ENCODE peak calls at places on chromosomes 2 and 18, in five cellular contexts. N, I, F, U and M are unnamed samples.

GRCh38 chr18:9619545-9619944 is 5.2 kb upstream of the PPP4R1 start:
- DNase-seq in N (peak; percentile 83), I (no peak), F (peak; percentile 75), U (no peak), M (peak; percentile 85)

GRCh38 chr18:48410095-48410920 is 1.1 kb upstream of the ZBTB7C start:
- DNase-seq in N (peak; percentile 85), I (peak; percentile 84), F (peak; percentile 80), U (peak; percentile 56), M (peak; percentile 86)

GRCh38 chr2:203532957-203533695 is 2.0 kb downstream of the RAPH1 start:
- DNase-seq in N (peak; percentile 36), I (no peak), F (peak; percentile 74), U (no peak), M (peak; percentile 62)

GRCh38 chr2:207135340-207135739 is 30.4 kb downstream of the KLF7 start:
- DNase-seq in N (peak; percentile 84), I (no peak), F (peak; percentile 66), U (no peak), M (peak; percentile 71)

GRCh38 chr2:172282944-172283343 is 144.4 kb upstream of the ITGA6 start:
- DNase-seq in N (peak; percentile 73), I (no peak), F (peak; percentile 72), U (peak; percentile 60), M (peak; percentile 98)

GRCh38 chr2:181685150-181685688 is 4.9 kb upstream of the NEUROD1 start:
- DNase-seq in N (no peak), I (no peak), F (peak; percentile 30), U (no peak), M (peak; percentile 47)

GRCh38 chr2:95274291-95275150 is at the start of gene PROM2:
- DNase-seq in N (no peak), I (no peak), F (no peak), U (no peak), M (no peak)

GRCh38 chr2:180715044-180715443 is 265.4 kb upstream of the UBE2E3 start:
- DNase-seq in N (peak; percentile 22), I (no peak), F (no peak), U (no peak), M (no peak)

GRCh38 chr18:2655153-2655953 is at the start of gene SMCHD1:
- DNase-seq in N (peak; percentile 75), I (peak; percentile 81), F (peak; percentile 78), U (peak; percentile 56), M (peak; percentile 84)

GRCh38 chr2:66334237-66335054 is 100.5 kb upstream of the MEIS1 start:
- DNase-seq in N (peak; percentile 36), I (no peak), F (no peak), U (no peak), M (peak; percentile 1)

GRCh38 chr2:234969329-234970157 is 17.7 kb downstream of the SH3BP4 start:
- DNase-seq in N (no peak), I (no peak), F (no peak), U (no peak), M (no peak)

GRCh38 chr2:68971591-68972231 is 2.7 kb upstream of the GKN1 start:
- DNase-seq in N (peak; percentile 97), I (no peak), F (peak; percentile 94), U (peak; percentile 86), M (peak; percentile 98)

GRCh38 chr2:212863185-212863588 is 288.2 kb downstream of the IKZF2 start:
- DNase-seq in N (peak; percentile 31), I (no peak), F (peak; percentile 44), U (no peak), M (peak; percentile 66)

GRCh38 chr2:96916156-96917007 is 46.5 kb upstream of the SEMA4C start:
- DNase-seq in N (no peak), I (peak; percentile 46), F (no peak), U (no peak), M (no peak)

GRCh38 chr2:3585239-3586109 is 9.4 kb upstream of the COLEC11 start:
- DNase-seq in N (no peak), I (no peak), F (peak; percentile 93), U (no peak), M (peak; percentile 74)

GRCh38 chr2:97716695-97717617 is 3.6 kb downstream of the ZAP70 start:
- DNase-seq in N (no peak), I (no peak), F (no peak), U (no peak), M (no peak)

GRCh38 chr2:233031556-233032500 is 644 bp upstream of the NEU2 start:
- DNase-seq in N (no peak), I (no peak), F (no peak), U (no peak), M (no peak)

GRCh38 chr18:48929951-48930713 is 20.6 kb downstream of the SMAD7 start:
- DNase-seq in N (peak; percentile 46), I (no peak), F (peak; percentile 77), U (peak; percentile 59), M (peak; percentile 68)

GRCh38 chr2:190205643-190206042 is 114.0 kb downstream of the HIBCH start:
- DNase-seq in N (no peak), I (no peak), F (peak; percentile 69), U (no peak), M (no peak)

GRCh38 chr2:223772363-223772762 is 65.0 kb downstream of the AP1S3 start:
- DNase-seq in N (no peak), I (no peak), F (no peak), U (no peak), M (no peak)

GRCh38 chr2:17971531-17971930 is 93.1 kb downstream of the KCNS3 start:
- DNase-seq in N (no peak), I (no peak), F (no peak), U (no peak), M (no peak)